ENCODE peak calls at places on chromosome 6, in six cellular contexts. J, M, L, Q, E and V are unnamed samples.

GRCh38 chr6:49110876-49111275 is 352.2 kb downstream of the MMUT start:
- ATAC-seq in L (no peak), J (no peak), Q (no peak), E (no peak), M (no peak), V (no peak)

GRCh38 chr6:24924956-24925355 is 10.8 kb downstream of the RIPOR2 start:
- ATAC-seq in L (no peak), E (no peak), M (no peak), Q (no peak), J (peak; percentile 9), V (no peak)

GRCh38 chr6:160891690-160892089 is 99.9 kb upstream of the MAP3K4 start:
- ATAC-seq in M (no peak), J (no peak), L (no peak), Q (no peak), E (no peak), V (peak; percentile 50)

GRCh38 chr6:30707281-30707850 is 9.7 kb downstream of the MDC1 start:
- ATAC-seq in J (no peak), L (peak; percentile 11), E (no peak), M (peak; percentile 62), Q (no peak), V (no peak)

GRCh38 chr6:45072673-45073072 is 255.5 kb upstream of the RUNX2 start:
- ATAC-seq in J (no peak), M (no peak), L (no peak), E (no peak), Q (no peak), V (no peak)

GRCh38 chr6:105991561-105992314 is 94.4 kb upstream of the PRDM1 start:
- ATAC-seq in M (peak; percentile 46), Q (no peak), J (peak; percentile 50), E (peak; percentile 88), L (peak; percentile 68), V (no peak)

GRCh38 chr6:8064638-8065518 is 689 bp upstream of the BLOC1S5 start:
- ATAC-seq in J (peak; percentile 12), E (peak; percentile 7), L (no peak), Q (no peak), M (no peak), V (no peak)

GRCh38 chr6:12119085-12119588 is 107.0 kb downstream of the HIVEP1 start:
- ATAC-seq in J (peak; percentile 83), Q (no peak), L (peak; percentile 57), M (no peak), E (no peak), V (no peak)

GRCh38 chr6:156719720-156720563 is 57.2 kb upstream of the ARID1B start:
- ATAC-seq in J (peak; percentile 89), L (peak; percentile 97), Q (peak; percentile 97), M (peak; percentile 95), E (peak; percentile 95), V (peak; percentile 99)

GRCh38 chr6:167695831-167696230 is 130.9 kb upstream of the AFDN start:
- ATAC-seq in E (no peak), L (no peak), Q (no peak), J (no peak), M (no peak), V (no peak)

GRCh38 chr6:45986746-45987274 is 28.9 kb downstream of the CLIC5 start:
- ATAC-seq in Q (no peak), E (no peak), M (no peak), L (no peak), J (no peak), V (no peak)

GRCh38 chr6:75602897-75603395 is 1.3 kb downstream of the SENP6 start:
- ATAC-seq in Q (no peak), L (peak; percentile 32), J (peak; percentile 24), M (no peak), E (peak; percentile 3), V (no peak)

GRCh38 chr6:106188104-106188794 is 102.1 kb downstream of the PRDM1 start:
- ATAC-seq in E (peak; percentile 59), J (no peak), L (no peak), M (no peak), Q (no peak), V (no peak)

GRCh38 chr6:166419717-166420116 is 37.0 kb upstream of the MPC1 start:
- ATAC-seq in M (no peak), E (no peak), L (no peak), J (peak; percentile 17), Q (no peak), V (no peak)

GRCh38 chr6:137200288-137200687 is 18.9 kb downstream of the IFNGR1 start:
- ATAC-seq in M (no peak), Q (no peak), L (no peak), E (no peak), J (no peak), V (no peak)

GRCh38 chr6:96899019-96899418 is 1.3 kb upstream of the NDUFAF4 start:
- ATAC-seq in L (no peak), M (no peak), J (no peak), Q (no peak), E (no peak), V (no peak)

GRCh38 chr6:96899599-96899998 is 1.9 kb upstream of the NDUFAF4 start:
- ATAC-seq in Q (no peak), J (no peak), L (no peak), E (no peak), M (no peak), V (no peak)

GRCh38 chr6:96898241-96898851 is 655 bp upstream of the NDUFAF4 start:
- ATAC-seq in E (peak; percentile 8), Q (no peak), L (no peak), M (no peak), J (no peak), V (no peak)

GRCh38 chr6:96900873-96901272 is 3.2 kb upstream of the NDUFAF4 start:
- ATAC-seq in L (no peak), Q (no peak), E (no peak), J (no peak), M (no peak), V (no peak)

DNA sequence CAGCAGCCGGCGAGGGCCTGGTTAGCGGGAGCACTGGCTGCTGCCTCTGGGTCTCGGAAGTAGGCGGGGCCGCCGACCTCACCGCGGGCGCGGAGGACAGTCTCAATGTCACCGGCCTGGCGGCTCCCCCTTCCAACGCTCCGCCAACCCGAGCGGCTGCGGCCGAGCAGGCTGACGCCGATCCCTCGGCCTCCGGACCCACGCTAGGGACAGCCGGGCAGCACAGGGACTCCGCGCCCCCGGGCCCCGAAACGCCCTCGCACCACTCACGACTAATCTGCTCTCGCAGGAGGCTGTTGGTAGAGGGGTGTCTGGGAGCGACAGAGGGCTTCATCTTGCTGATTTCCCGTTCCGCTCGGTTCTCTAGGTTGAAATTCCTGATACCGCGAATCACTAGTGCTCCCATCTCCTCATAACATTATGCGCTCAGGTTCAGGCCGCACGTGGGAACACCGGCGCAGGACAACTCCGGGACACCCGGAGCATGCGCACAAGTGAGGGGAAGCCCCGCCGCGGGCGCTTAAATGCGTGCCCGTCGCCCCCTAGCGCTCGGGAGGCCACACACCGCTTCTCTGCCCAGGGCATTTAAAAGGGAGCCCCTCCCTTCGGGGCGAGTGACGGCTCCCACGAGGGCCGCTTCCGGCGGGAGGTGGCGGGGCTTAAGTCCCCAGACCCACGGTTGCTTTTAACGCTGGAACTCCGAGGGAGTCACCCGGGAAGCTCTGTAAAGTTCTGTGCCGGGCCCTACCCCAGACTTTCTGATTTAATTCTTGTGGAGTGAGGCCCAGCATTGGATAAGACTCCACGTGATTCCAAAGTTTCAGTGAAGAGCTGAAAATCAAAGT is at the start of gene NDUFAF4:
- ATAC-seq in E (peak; percentile 95), M (peak; percentile 94), J (peak; percentile 92), L (peak; percentile 97), Q (peak; percentile 100), V (peak; percentile 98)
- TF ChIP-seq POLR2A in E (peak; percentile 75), M (peak; percentile 46), J (peak; percentile 77), L (peak; percentile 87), Q (peak; percentile 72), V (peak; percentile 60)

GRCh38 chr6:116615937-116616756 is at the start of gene RSPH4A:
- ATAC-seq in J (peak; percentile 99), L (peak; percentile 97), E (peak; percentile 98), Q (peak; percentile 97), M (peak; percentile 99), V (peak; percentile 98)
- TF ChIP-seq EP300 in J (no peak), L (no peak), E (no peak), Q (no peak), M (no peak), V (no peak)

DNA sequence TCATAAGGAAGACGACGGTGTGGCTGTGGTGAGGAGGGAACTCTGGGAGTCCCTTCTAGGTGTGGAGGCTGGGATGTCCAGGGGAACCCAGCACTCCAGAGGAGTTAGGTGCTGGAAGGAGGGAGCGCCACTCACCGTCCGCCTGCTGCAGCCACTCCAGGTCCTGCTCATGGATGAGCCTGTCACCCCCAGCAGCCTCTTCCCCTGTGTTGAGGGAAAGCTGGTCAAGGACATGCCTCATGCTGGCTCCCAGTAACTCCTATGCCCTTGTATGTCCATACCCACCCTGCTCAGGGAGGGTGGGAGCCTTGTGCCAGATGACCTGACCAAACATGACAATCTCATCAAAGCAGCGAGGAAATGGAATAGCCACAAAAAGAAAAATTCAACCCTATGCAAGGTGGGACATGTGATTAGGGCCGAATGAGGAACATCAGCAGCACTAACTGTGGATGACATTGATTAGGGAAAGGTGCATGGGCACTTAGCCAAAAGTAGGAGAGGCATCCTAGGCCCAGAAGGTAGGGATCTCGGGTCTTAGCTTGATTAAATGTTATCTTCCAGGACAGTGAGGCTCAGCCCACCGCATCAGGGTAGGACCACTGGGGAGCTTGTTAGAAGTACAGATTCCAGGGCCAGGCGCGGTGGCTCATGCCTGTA is 3.0 kb downstream of the DNPH1 start:
- ATAC-seq in M (no peak), L (no peak), Q (no peak), J (no peak), E (no peak), V (no peak)
- H3K27ac ChIP-seq in M (no peak overlapping the region), L (no peak overlapping the region), Q (no peak overlapping the region), J (peak overlapping the region; percentile 10), E (no peak overlapping the region), V (no peak overlapping the region)

GRCh38 chr6:110180228-110181008 is at the start of gene CDC40:
- ATAC-seq in M (peak; percentile 19), J (peak; percentile 56), L (peak; percentile 42), E (peak; percentile 68), Q (peak; percentile 81), V (peak; percentile 64)

GRCh38 chr6:110181131-110182027 is 1.2 kb downstream of the CDC40 start:
- ATAC-seq in M (no peak), Q (no peak), E (no peak), J (peak; percentile 42), L (peak; percentile 10), V (no peak)

GRCh38 chr6:110183292-110183691 is 3.1 kb downstream of the CDC40 start:
- ATAC-seq in M (no peak), L (no peak), J (no peak), Q (no peak), E (no peak), V (no peak)

GRCh38 chr6:110178626-110179405 is 654 bp downstream of the WASF1 start:
- ATAC-seq in J (peak; percentile 49), M (peak; percentile 65), E (peak; percentile 60), Q (no peak), L (peak; percentile 49), V (peak; percentile 23)

DNA sequence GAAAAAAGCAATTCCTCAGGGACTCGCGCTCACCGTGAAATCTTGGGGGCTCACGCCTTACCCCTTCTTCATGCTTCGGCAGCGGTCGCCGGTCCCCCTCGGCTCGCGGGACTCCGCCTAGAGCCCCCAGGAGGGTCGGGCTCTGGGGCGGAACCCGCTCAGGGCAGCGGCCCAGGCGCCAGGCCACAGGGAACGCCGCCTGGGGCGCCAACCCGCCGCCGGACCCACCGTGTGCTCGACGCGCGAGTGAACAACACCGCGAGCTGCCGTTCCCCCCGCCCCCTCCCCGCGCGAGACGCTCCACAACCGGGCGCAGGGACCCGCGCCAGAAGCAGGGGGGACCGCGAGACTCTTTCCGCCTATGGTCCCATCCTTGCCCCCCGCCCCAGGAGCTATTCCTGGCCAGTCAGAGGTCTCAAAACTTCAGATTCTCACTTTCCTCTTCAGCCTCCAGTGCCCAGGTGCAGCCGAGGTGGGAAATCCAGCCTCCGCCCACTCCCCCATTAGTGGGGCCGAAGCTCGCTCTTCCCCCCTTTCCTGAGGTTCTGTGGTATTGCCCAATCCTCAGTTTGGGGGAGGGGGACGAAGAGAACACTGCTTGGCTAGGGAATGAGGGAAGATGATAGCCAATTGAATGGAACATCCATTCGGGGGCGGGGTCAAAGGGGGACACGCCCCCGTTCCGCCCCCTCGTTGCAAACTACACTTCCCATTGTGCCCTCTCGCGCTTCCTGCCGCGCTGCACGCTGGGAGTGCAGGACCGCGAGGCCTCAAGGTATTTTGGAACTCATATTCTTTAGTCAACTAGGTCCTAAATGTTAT is at the start of gene WASF1:
- ATAC-seq in M (peak; percentile 85), Q (peak; percentile 100), E (peak; percentile 85), J (peak; percentile 92), L (peak; percentile 90), V (peak; percentile 96)
- TF ChIP-seq POLR2A in M (peak; percentile 44), Q (peak; percentile 7), E (no peak), J (no peak), L (peak; percentile 68), V (peak; percentile 17)